ENCODE peak calls at places on chromosomes 16 and 17, in nine cellular contexts. One of them, this sample, is unnamed.

GRCh38 chr17:71527311-71527710 is 593.5 kb upstream of the SOX9 start:
- DNase-seq in psoas muscle: no peak
- DNase-seq in NB4: no peak
- DNase-seq in PC-9: no peak
- DNase-seq in Calu3: peak
- DNase-seq in WTC11: no peak
- DNase-seq in fibroblast of mammary gland: no peak
- DNase-seq in IMR-90: peak
- DNase-seq in fibroblast of lung: no peak
- DNase-seq in this sample: no peak

GRCh38 chr16:65119905-65120341 is 1.9 kb downstream of the CDH11 start:
- DNase-seq in IMR-90: peak
- DNase-seq in Calu3: no peak
- DNase-seq in PC-9: no peak
- DNase-seq in NB4: no peak
- DNase-seq in psoas muscle: no peak
- DNase-seq in fibroblast of mammary gland: peak
- DNase-seq in WTC11: no peak
- DNase-seq in fibroblast of lung: peak
- DNase-seq in this sample: no peak

GRCh38 chr16:85221810-85222150 is 109.5 kb upstream of the CIBAR2 start:
- DNase-seq in fibroblast of lung: no peak
- DNase-seq in psoas muscle: no peak
- DNase-seq in IMR-90: no peak
- DNase-seq in fibroblast of mammary gland: no peak
- DNase-seq in PC-9: no peak
- DNase-seq in WTC11: no peak
- DNase-seq in Calu3: no peak
- DNase-seq in NB4: no peak
- DNase-seq in this sample: no peak

GRCh38 chr17:49723423-49723822 is 15.7 kb upstream of the SLC35B1 start:
- DNase-seq in fibroblast of mammary gland: peak
- DNase-seq in psoas muscle: peak
- DNase-seq in PC-9: no peak
- DNase-seq in fibroblast of lung: peak
- DNase-seq in WTC11: no peak
- DNase-seq in NB4: peak
- DNase-seq in IMR-90: no peak
- DNase-seq in Calu3: no peak
- DNase-seq in this sample: peak

GRCh38 chr17:41635121-41636097 is 11.0 kb upstream of the KRT17 start:
- DNase-seq in fibroblast of mammary gland: no peak
- DNase-seq in IMR-90: no peak
- DNase-seq in NB4: no peak
- DNase-seq in WTC11: no peak
- DNase-seq in psoas muscle: no peak
- DNase-seq in PC-9: no peak
- DNase-seq in Calu3: no peak
- DNase-seq in fibroblast of lung: no peak
- DNase-seq in this sample: no peak

GRCh38 chr17:33152793-33153192 is 140.3 kb downstream of the ASIC2 start:
- DNase-seq in NB4: no peak
- DNase-seq in IMR-90: no peak
- DNase-seq in PC-9: no peak
- DNase-seq in WTC11: no peak
- DNase-seq in fibroblast of mammary gland: no peak
- DNase-seq in psoas muscle: no peak
- DNase-seq in fibroblast of lung: no peak
- DNase-seq in Calu3: no peak
- DNase-seq in this sample: no peak

GRCh38 chr16:13101828-13102227 is 200.4 kb downstream of the SHISA9 start:
- DNase-seq in PC-9: no peak
- DNase-seq in WTC11: no peak
- DNase-seq in fibroblast of mammary gland: no peak
- DNase-seq in fibroblast of lung: no peak
- DNase-seq in psoas muscle: no peak
- DNase-seq in IMR-90: no peak
- DNase-seq in Calu3: no peak
- DNase-seq in NB4: no peak
- DNase-seq in this sample: peak

GRCh38 chr17:42814633-42815399 is 9.3 kb downstream of the BECN1 start:
- DNase-seq in fibroblast of mammary gland: peak
- DNase-seq in IMR-90: peak
- DNase-seq in WTC11: no peak
- DNase-seq in NB4: no peak
- DNase-seq in PC-9: no peak
- DNase-seq in Calu3: no peak
- DNase-seq in fibroblast of lung: peak
- DNase-seq in psoas muscle: no peak
- DNase-seq in this sample: no peak

GRCh38 chr17:63621229-63621683 is 961 bp upstream of the MAP3K3 start:
- DNase-seq in WTC11: no peak
- DNase-seq in fibroblast of mammary gland: no peak
- DNase-seq in psoas muscle: no peak
- DNase-seq in fibroblast of lung: no peak
- DNase-seq in IMR-90: no peak
- DNase-seq in PC-9: no peak
- DNase-seq in NB4: no peak
- DNase-seq in Calu3: no peak
- DNase-seq in this sample: no peak

GRCh38 chr16:23424292-23424958 is 28.6 kb downstream of the COG7 start:
- DNase-seq in psoas muscle: no peak
- DNase-seq in PC-9: no peak
- DNase-seq in IMR-90: peak
- DNase-seq in fibroblast of mammary gland: no peak
- DNase-seq in fibroblast of lung: peak
- DNase-seq in WTC11: no peak
- DNase-seq in NB4: no peak
- DNase-seq in Calu3: no peak
- DNase-seq in this sample: peak

GRCh38 chr17:41494524-41494923 is 4.8 kb upstream of the KRT36 start:
- DNase-seq in fibroblast of mammary gland: peak
- DNase-seq in WTC11: no peak
- DNase-seq in psoas muscle: no peak
- DNase-seq in Calu3: no peak
- DNase-seq in NB4: no peak
- DNase-seq in PC-9: peak
- DNase-seq in fibroblast of lung: no peak
- DNase-seq in IMR-90: peak
- DNase-seq in this sample: no peak

GRCh38 chr17:19799796-19800195 is 51.7 kb upstream of the ALDH3A1 start:
- DNase-seq in Calu3: no peak
- DNase-seq in NB4: no peak
- DNase-seq in fibroblast of lung: no peak
- DNase-seq in WTC11: no peak
- DNase-seq in psoas muscle: no peak
- DNase-seq in IMR-90: no peak
- DNase-seq in fibroblast of mammary gland: no peak
- DNase-seq in PC-9: no peak
- DNase-seq in this sample: no peak

GRCh38 chr16:1612320-1613111 is at the start of gene CRAMP1:
- DNase-seq in Calu3: peak
- DNase-seq in WTC11: peak
- DNase-seq in NB4: peak
- DNase-seq in fibroblast of mammary gland: no peak
- DNase-seq in PC-9: no peak
- DNase-seq in fibroblast of lung: no peak
- DNase-seq in psoas muscle: peak
- DNase-seq in IMR-90: no peak
- DNase-seq in this sample: peak

GRCh38 chr16:24748242-24748641 is 18.8 kb downstream of the TNRC6A start:
- DNase-seq in IMR-90: peak
- DNase-seq in NB4: peak
- DNase-seq in fibroblast of mammary gland: peak
- DNase-seq in psoas muscle: no peak
- DNase-seq in WTC11: no peak
- DNase-seq in fibroblast of lung: peak
- DNase-seq in PC-9: peak
- DNase-seq in Calu3: peak
- DNase-seq in this sample: peak

GRCh38 chr17:57784226-57784895 is 39.3 kb upstream of the CCDC182 start:
- DNase-seq in psoas muscle: no peak
- DNase-seq in IMR-90: no peak
- DNase-seq in Calu3: no peak
- DNase-seq in NB4: no peak
- DNase-seq in fibroblast of lung: no peak
- DNase-seq in PC-9: no peak
- DNase-seq in WTC11: no peak
- DNase-seq in fibroblast of mammary gland: no peak
- DNase-seq in this sample: no peak

GRCh38 chr17:75086496-75087181 is 1.1 kb upstream of the SLC16A5 start:
- DNase-seq in fibroblast of mammary gland: no peak
- DNase-seq in WTC11: no peak
- DNase-seq in PC-9: peak
- DNase-seq in IMR-90: no peak
- DNase-seq in psoas muscle: no peak
- DNase-seq in NB4: no peak
- DNase-seq in fibroblast of lung: no peak
- DNase-seq in Calu3: no peak
- DNase-seq in this sample: no peak

GRCh38 chr17:13016881-13017622 is 775 bp downstream of the ELAC2 start:
- DNase-seq in psoas muscle: no peak
- DNase-seq in PC-9: no peak
- DNase-seq in fibroblast of lung: no peak
- DNase-seq in Calu3: no peak
- DNase-seq in WTC11: no peak
- DNase-seq in IMR-90: peak
- DNase-seq in fibroblast of mammary gland: peak
- DNase-seq in NB4: peak
- DNase-seq in this sample: peak

GRCh38 chr16:2846511-2847310 is 11.3 kb downstream of the PRSS22 start:
- DNase-seq in psoas muscle: no peak
- DNase-seq in NB4: no peak
- DNase-seq in PC-9: peak
- DNase-seq in IMR-90: peak
- DNase-seq in fibroblast of lung: peak
- DNase-seq in WTC11: no peak
- DNase-seq in fibroblast of mammary gland: peak
- DNase-seq in Calu3: peak
- DNase-seq in this sample: no peak

GRCh38 chr16:73172621-73173312 is 124.8 kb upstream of the ZFHX3 start:
- DNase-seq in WTC11: no peak
- DNase-seq in fibroblast of lung: peak
- DNase-seq in psoas muscle: peak
- DNase-seq in fibroblast of mammary gland: peak
- DNase-seq in NB4: no peak
- DNase-seq in IMR-90: peak
- DNase-seq in PC-9: no peak
- DNase-seq in Calu3: peak
- DNase-seq in this sample: peak

GRCh38 chr16:19223235-19223847 is 55.3 kb downstream of the SYT17 start:
- DNase-seq in PC-9: no peak
- DNase-seq in NB4: peak
- DNase-seq in fibroblast of lung: no peak
- DNase-seq in psoas muscle: no peak
- DNase-seq in IMR-90: peak
- DNase-seq in Calu3: peak
- DNase-seq in WTC11: peak
- DNase-seq in fibroblast of mammary gland: peak
- DNase-seq in this sample: no peak
- TF ChIP-seq CTCF in PC-9: peak
- TF ChIP-seq CTCF in NB4: peak
- TF ChIP-seq CTCF in fibroblast of lung: peak
- TF ChIP-seq CTCF in psoas muscle: peak
- TF ChIP-seq CTCF in IMR-90: peak
- TF ChIP-seq CTCF in Calu3: peak
- TF ChIP-seq CTCF in WTC11: peak
- TF ChIP-seq CTCF in fibroblast of mammary gland: peak
- TF ChIP-seq CTCF in this sample: no peak

GRCh38 chr16:58035356-58036170 is 10.0 kb downstream of the MMP15 start:
- DNase-seq in Calu3: no peak
- DNase-seq in WTC11: no peak
- DNase-seq in NB4: no peak
- DNase-seq in fibroblast of lung: no peak
- DNase-seq in PC-9: peak
- DNase-seq in psoas muscle: no peak
- DNase-seq in IMR-90: no peak
- DNase-seq in fibroblast of mammary gland: no peak
- DNase-seq in this sample: no peak
- TF ChIP-seq CTCF in Calu3: no peak
- TF ChIP-seq CTCF in WTC11: no peak
- TF ChIP-seq CTCF in NB4: no peak
- TF ChIP-seq CTCF in fibroblast of lung: no peak
- TF ChIP-seq CTCF in PC-9: no peak
- TF ChIP-seq CTCF in psoas muscle: no peak
- TF ChIP-seq CTCF in IMR-90: no peak
- TF ChIP-seq CTCF in fibroblast of mammary gland: no peak
- TF ChIP-seq CTCF in this sample: no peak

GRCh38 chr16:79998143-79998542 is 397.6 kb upstream of the MAF start:
- DNase-seq in fibroblast of mammary gland: no peak
- DNase-seq in WTC11: no peak
- DNase-seq in fibroblast of lung: no peak
- DNase-seq in NB4: no peak
- DNase-seq in IMR-90: no peak
- DNase-seq in PC-9: no peak
- DNase-seq in Calu3: no peak
- DNase-seq in psoas muscle: no peak
- DNase-seq in this sample: no peak

GRCh38 chr16:79994413-79994812 is 393.9 kb upstream of the MAF start:
- DNase-seq in fibroblast of mammary gland: no peak
- DNase-seq in psoas muscle: no peak
- DNase-seq in NB4: no peak
- DNase-seq in Calu3: no peak
- DNase-seq in IMR-90: no peak
- DNase-seq in WTC11: no peak
- DNase-seq in PC-9: no peak
- DNase-seq in fibroblast of lung: no peak
- DNase-seq in this sample: no peak

GRCh38 chr16:79993810-79994209 is 393.3 kb upstream of the MAF start:
- DNase-seq in fibroblast of lung: no peak
- DNase-seq in fibroblast of mammary gland: no peak
- DNase-seq in Calu3: no peak
- DNase-seq in IMR-90: no peak
- DNase-seq in psoas muscle: no peak
- DNase-seq in NB4: no peak
- DNase-seq in WTC11: no peak
- DNase-seq in PC-9: no peak
- DNase-seq in this sample: no peak

GRCh38 chr16:79995315-79995714 is 394.8 kb upstream of the MAF start:
- DNase-seq in PC-9: no peak
- DNase-seq in fibroblast of mammary gland: no peak
- DNase-seq in WTC11: no peak
- DNase-seq in Calu3: no peak
- DNase-seq in IMR-90: no peak
- DNase-seq in fibroblast of lung: no peak
- DNase-seq in psoas muscle: no peak
- DNase-seq in NB4: no peak
- DNase-seq in this sample: no peak

GRCh38 chr16:79997257-79997656 is 396.7 kb upstream of the MAF start:
- DNase-seq in fibroblast of mammary gland: peak
- DNase-seq in Calu3: peak
- DNase-seq in PC-9: no peak
- DNase-seq in psoas muscle: no peak
- DNase-seq in WTC11: peak
- DNase-seq in IMR-90: peak
- DNase-seq in fibroblast of lung: peak
- DNase-seq in NB4: peak
- DNase-seq in this sample: no peak
- TF ChIP-seq CTCF in fibroblast of mammary gland: peak
- TF ChIP-seq CTCF in Calu3: peak
- TF ChIP-seq CTCF in PC-9: peak
- TF ChIP-seq CTCF in psoas muscle: peak
- TF ChIP-seq CTCF in WTC11: peak
- TF ChIP-seq CTCF in IMR-90: peak
- TF ChIP-seq CTCF in fibroblast of lung: peak
- TF ChIP-seq CTCF in NB4: peak
- TF ChIP-seq CTCF in this sample: no peak

GRCh38 chr16:10919003-10919351 is 23.3 kb downstream of the DEXI start:
- DNase-seq in PC-9: no peak
- DNase-seq in IMR-90: no peak
- DNase-seq in NB4: no peak
- DNase-seq in fibroblast of mammary gland: no peak
- DNase-seq in Calu3: no peak
- DNase-seq in fibroblast of lung: no peak
- DNase-seq in WTC11: no peak
- DNase-seq in psoas muscle: no peak
- DNase-seq in this sample: no peak
- TF ChIP-seq CTCF in PC-9: no peak
- TF ChIP-seq CTCF in IMR-90: no peak
- TF ChIP-seq CTCF in NB4: no peak
- TF ChIP-seq CTCF in fibroblast of mammary gland: no peak
- TF ChIP-seq CTCF in Calu3: no peak
- TF ChIP-seq CTCF in fibroblast of lung: no peak
- TF ChIP-seq CTCF in WTC11: no peak
- TF ChIP-seq CTCF in psoas muscle: no peak
- TF ChIP-seq CTCF in this sample: no peak